ENCODE peak calls at places on chromosomes 16 and 17, in eight cellular contexts. Z is cardiac muscle cell; S is CD8-positive, alpha-beta memory T cell; C is sigmoid colon; G is heart left ventricle; E is effector memory CD4-positive, alpha-beta T cell; J is testis; F is foreskin keratinocyte. N is an unnamed sample.

GRCh38 chr17:5902671-5903070 is 167.5 kb upstream of the WSCD1 start:
- DNase-seq in Z (no peak), S (no peak), C (no peak), G (no peak), E (no peak), J (no peak), F (no peak), N (no peak)

GRCh38 chr17:36994438-36994837 is 45.7 kb downstream of the AATF start:
- DNase-seq in Z (no peak), S (no peak), C (no peak), G (no peak), E (no peak), J (no peak), F (peak; percentile 24), N (no peak)

GRCh38 chr16:23464196-23464595 is 11.2 kb upstream of the COG7 start:
- DNase-seq in Z (no peak), S (no peak), C (no peak), G (no peak), E (no peak), J (peak; percentile 30), F (no peak), N (no peak)

GRCh38 chr17:57407287-57408063 is 151.2 kb downstream of the MSI2 start:
- DNase-seq in Z (no peak), S (no peak), C (no peak), G (no peak), E (no peak), J (no peak), F (no peak), N (peak; percentile 53)

GRCh38 chr17:20246692-20247091 is 220.6 kb downstream of the LGALS9B start:
- DNase-seq in Z (no peak), S (no peak), C (no peak), G (no peak), E (no peak), J (no peak), F (no peak), N (no peak)

GRCh38 chr17:38710985-38711384 is 5.9 kb downstream of the MLLT6 start:
- DNase-seq in Z (no peak), S (no peak), C (no peak), G (no peak), E (no peak), J (no peak), F (no peak), N (no peak)

GRCh38 chr17:67223924-67224323 is 21.1 kb downstream of the HELZ start:
- DNase-seq in Z (no peak), S (no peak), C (no peak), G (no peak), E (no peak), J (peak; percentile 78), F (no peak), N (no peak)

GRCh38 chr16:81995651-81996050 is 15.6 kb downstream of the SDR42E1 start:
- DNase-seq in Z (no peak), S (no peak), C (no peak), G (no peak), E (no peak), J (no peak), F (no peak), N (no peak)

GRCh38 chr17:72726936-72727335 is 365.6 kb downstream of the SLC39A11 start:
- DNase-seq in Z (no peak), S (no peak), C (no peak), G (no peak), E (no peak), J (no peak), F (no peak), N (no peak)

GRCh38 chr16:11401161-11402050 is 56.1 kb downstream of the RMI2 start:
- DNase-seq in Z (no peak), S (no peak), C (peak; percentile 51), G (peak; percentile 30), E (no peak), J (peak; percentile 76), F (no peak), N (peak; percentile 96)

GRCh38 chr17:10733666-10734065 is 3.8 kb upstream of the TMEM220 start:
- DNase-seq in Z (no peak), S (no peak), C (no peak), G (no peak), E (no peak), J (no peak), F (no peak), N (no peak)

GRCh38 chr16:12293017-12293618 is 316.6 kb downstream of the SNX29 start:
- DNase-seq in Z (no peak), S (no peak), C (no peak), G (no peak), E (no peak), J (peak; percentile 26), F (no peak), N (no peak)

DNA sequence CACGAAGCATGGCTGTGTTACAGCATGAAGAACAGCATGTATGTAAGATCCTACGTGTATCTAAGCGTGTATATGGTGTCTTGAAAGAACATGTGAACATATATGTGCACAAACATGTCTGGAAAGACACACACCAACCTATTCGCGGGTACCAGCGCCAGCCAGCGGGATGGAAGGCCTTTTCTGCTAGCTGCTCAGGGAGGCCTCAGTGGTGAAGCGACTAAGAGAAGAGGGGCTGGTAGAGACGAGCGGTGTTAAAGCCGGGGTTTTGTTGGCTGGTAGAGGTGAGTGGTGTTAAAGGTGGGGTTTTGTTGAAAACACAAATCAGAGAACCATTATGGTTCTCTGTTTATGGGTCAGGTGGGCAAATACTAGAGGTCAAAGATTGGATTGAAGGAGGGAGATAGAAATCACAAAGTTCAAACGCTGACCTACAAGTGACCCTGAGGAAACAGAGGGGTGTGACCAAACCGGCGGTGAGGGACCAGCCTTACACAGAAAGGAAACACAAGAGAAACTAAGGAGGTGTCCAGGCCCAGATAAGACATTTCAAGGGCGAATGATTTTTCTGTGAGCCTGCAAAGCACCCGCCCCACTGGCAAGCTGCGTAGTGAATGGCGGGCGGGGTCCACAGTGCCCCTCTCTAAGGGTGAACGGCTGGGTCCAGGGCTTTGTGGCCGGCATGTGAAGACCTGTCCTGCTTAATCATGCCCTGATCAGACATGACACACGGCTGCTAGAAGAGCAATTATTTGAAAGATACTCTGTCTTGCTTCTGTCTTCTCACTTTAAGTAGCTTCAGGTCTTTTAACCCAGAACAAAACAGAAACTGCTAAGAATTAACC is 8.1 kb downstream of the ZCCHC14 start:
- DNase-seq in Z (no peak), S (no peak), C (no peak), G (no peak), E (no peak), J (no peak), F (peak; percentile 30), N (peak; percentile 40)
- H3K27ac ChIP-seq in Z (peak overlapping the region; percentile 75), S (no peak overlapping the region), C (peak overlapping the region; percentile 60), G (peak overlapping the region; percentile 29), E (no peak overlapping the region), J (no peak overlapping the region), F (peak overlapping the region; percentile 67), N (peak overlapping the region; percentile 87)

DNA sequence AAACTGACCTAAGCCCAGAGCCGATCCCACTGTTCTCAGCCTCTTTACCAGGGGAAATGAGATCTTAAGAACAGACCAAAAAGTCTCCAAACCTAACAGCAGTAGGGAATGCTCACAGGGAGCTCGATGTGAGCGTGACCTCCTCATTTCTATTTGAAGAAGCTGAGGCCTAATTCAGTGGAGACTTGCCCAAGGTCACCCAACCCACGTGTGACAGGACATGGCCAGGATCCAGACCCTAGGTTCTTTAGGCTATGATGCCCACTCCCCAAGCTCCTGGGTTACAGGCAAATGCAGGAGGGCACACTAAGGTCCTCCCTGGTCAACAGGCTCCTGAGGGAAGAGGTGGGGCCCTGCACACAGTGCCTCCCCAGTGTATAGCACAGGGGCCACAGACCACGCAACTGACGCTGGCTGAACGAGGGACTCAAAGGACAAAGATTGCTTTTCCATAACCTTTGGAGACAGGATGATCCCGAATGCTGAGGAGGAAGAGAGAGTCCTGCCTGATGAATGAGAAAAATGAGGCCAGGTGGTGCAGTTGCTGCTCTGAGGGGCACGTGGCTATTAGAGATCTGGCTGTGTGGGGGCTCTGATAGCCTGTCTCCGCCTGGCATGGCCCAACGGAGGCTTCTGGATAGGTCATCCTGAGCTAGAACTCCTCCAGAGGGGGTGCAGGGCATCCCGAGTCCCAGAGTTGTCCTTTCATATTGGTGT is 24.0 kb downstream of the MAP3K14 start:
- DNase-seq in Z (no peak), S (no peak), C (no peak), G (no peak), E (no peak), J (peak; percentile 59), F (no peak), N (no peak)
- H3K4me1 ChIP-seq in Z (peaks cover 61% of the 10 kb centered on the region), S (peaks cover 29% of the 10 kb centered on the region), C (peaks cover 99% of the 10 kb centered on the region), G (peaks cover 12% of the 10 kb centered on the region), E (peaks cover 15% of the 10 kb centered on the region), J (peaks cover 49% of the 10 kb centered on the region), F (peaks cover 43% of the 10 kb centered on the region), N (peaks cover 91% of the 10 kb centered on the region)

DNA sequence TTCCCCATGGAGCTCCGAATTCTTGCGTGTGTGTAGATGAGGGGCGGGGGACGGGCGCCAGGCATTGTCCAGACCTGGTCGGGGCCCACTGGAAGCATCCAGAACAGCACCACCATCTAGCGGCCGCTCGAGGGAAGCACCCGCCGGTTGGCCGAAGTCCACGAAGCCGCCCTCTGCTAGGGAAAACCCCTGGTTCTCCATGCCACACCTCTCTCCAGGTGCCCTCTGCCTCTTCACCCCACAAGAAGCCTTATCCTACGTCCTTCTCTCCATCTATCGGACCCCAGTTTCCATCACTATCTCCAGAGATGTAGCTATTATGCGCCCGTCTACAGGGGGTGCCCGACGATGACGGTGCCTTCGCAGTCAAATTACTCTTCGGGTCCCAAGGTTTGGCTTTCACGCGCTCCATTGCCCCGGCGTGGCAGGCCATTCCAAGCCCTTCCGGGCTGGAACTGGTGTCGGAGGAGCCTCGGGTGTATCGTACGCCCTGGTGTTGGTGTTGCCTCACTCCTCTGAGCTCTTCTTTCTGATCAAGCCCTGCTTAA is 617 bp upstream of the SENP3 start:
- DNase-seq in Z (peak; percentile 89), S (peak; percentile 82), C (peak; percentile 98), G (peak; percentile 90), E (peak; percentile 79), J (peak; percentile 94), F (peak; percentile 78), N (peak; percentile 96)
- H3K27ac ChIP-seq in Z (peak overlapping the region; percentile 82), S (peak overlapping the region; percentile 94), C (peak overlapping the region; percentile 98), G (peak overlapping the region; percentile 94), E (peak overlapping the region; percentile 97), J (peak overlapping the region; percentile 67), F (peak overlapping the region; percentile 80), N (peak overlapping the region; percentile 74)

GRCh38 chr16:14106961-14107360 is 35.8 kb downstream of the MRTFB start:
- DNase-seq in Z (no peak), S (no peak), C (no peak), G (no peak), E (no peak), J (no peak), F (no peak), N (peak; percentile 57)
- H3K4me1 ChIP-seq in Z (peaks cover 49% of the 10 kb centered on the region), S (peaks cover 10% of the 10 kb centered on the region), C (peaks cover 50% of the 10 kb centered on the region), G (no peaks in the 10 kb centered on the region), E (peaks cover 3% of the 10 kb centered on the region), J (peaks cover 6% of the 10 kb centered on the region), F (peaks cover 4% of the 10 kb centered on the region), N (peaks cover 63% of the 10 kb centered on the region)

DNA sequence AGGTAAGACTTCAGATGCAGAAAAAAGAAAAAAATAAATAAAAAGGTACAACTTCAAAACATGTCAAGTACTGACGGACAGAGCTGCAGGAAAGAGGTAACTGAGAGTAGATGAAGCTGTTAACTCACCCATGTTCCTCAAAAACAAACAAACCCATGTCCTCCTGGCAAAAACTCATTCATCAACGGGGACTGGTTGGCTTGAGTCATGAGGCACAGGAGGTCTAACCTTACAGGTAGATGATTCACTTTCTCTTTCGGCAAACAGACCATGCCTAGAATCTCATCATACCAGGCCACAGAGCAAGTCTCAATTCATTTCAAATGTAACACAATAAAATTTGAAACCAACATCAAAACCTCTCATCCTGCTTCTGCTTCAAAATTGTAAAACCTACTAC is 12.3 kb upstream of the FASN start:
- DNase-seq in Z (no peak), S (no peak), C (no peak), G (no peak), E (no peak), J (no peak), F (peak; percentile 63), N (peak; percentile 41)
- H3K27ac ChIP-seq in Z (no peak overlapping the region), S (no peak overlapping the region), C (no peak overlapping the region), G (no peak overlapping the region), E (no peak overlapping the region), J (no peak overlapping the region), F (no peak overlapping the region), N (peak overlapping the region; percentile 15)

GRCh38 chr17:18318122-18318521 is 3.0 kb downstream of the SMCR8 start:
- DNase-seq in Z (no peak), S (no peak), C (no peak), G (no peak), E (no peak), J (no peak), F (no peak), N (no peak)
- H3K4me1 ChIP-seq in Z (peaks cover 17% of the 10 kb centered on the region), S (peaks cover 59% of the 10 kb centered on the region), C (peaks cover 69% of the 10 kb centered on the region), G (peaks cover 11% of the 10 kb centered on the region), E (peaks cover 56% of the 10 kb centered on the region), J (peaks cover 56% of the 10 kb centered on the region), F (no peaks in the 10 kb centered on the region), N (peaks cover 57% of the 10 kb centered on the region)

N was measured in thyroid gland.